ENCODE peak calls at places on chromosomes 6 and 20, in eight cellular contexts. One of them, this sample, is unnamed.

GRCh38 chr6:79712616-79713015 is 81.5 kb downstream of the SH3BGRL2 start:
- DNase-seq in body of pancreas: no peak
- DNase-seq in tibial nerve: no peak
- DNase-seq in esophagus squamous epithelium: no peak
- DNase-seq in NB4: no peak
- DNase-seq in lower leg skin: no peak
- DNase-seq in A549: no peak
- DNase-seq in heart left ventricle: no peak
- DNase-seq in this sample: no peak

GRCh38 chr6:145497006-145497405 is 238.3 kb downstream of the EPM2A start:
- DNase-seq in NB4: no peak
- DNase-seq in A549: no peak
- DNase-seq in esophagus squamous epithelium: no peak
- DNase-seq in heart left ventricle: no peak
- DNase-seq in body of pancreas: no peak
- DNase-seq in tibial nerve: no peak
- DNase-seq in lower leg skin: no peak
- DNase-seq in this sample: no peak

GRCh38 chr20:44092551-44093248 is 94.3 kb downstream of the JPH2 start:
- DNase-seq in NB4: peak; percentile 73
- DNase-seq in tibial nerve: no peak
- DNase-seq in body of pancreas: no peak
- DNase-seq in lower leg skin: no peak
- DNase-seq in esophagus squamous epithelium: no peak
- DNase-seq in heart left ventricle: no peak
- DNase-seq in A549: no peak
- DNase-seq in this sample: peak; percentile 30

GRCh38 chr6:141701732-141702131 is 431.0 kb upstream of the GJE1 start:
- DNase-seq in body of pancreas: no peak
- DNase-seq in lower leg skin: no peak
- DNase-seq in heart left ventricle: no peak
- DNase-seq in NB4: no peak
- DNase-seq in esophagus squamous epithelium: no peak
- DNase-seq in A549: no peak
- DNase-seq in tibial nerve: no peak
- DNase-seq in this sample: no peak

GRCh38 chr20:52959125-52959524 is 13.0 kb upstream of the TSHZ2 start:
- DNase-seq in lower leg skin: no peak
- DNase-seq in heart left ventricle: no peak
- DNase-seq in esophagus squamous epithelium: no peak
- DNase-seq in A549: no peak
- DNase-seq in NB4: peak; percentile 8
- DNase-seq in body of pancreas: no peak
- DNase-seq in tibial nerve: no peak
- DNase-seq in this sample: no peak

GRCh38 chr6:146312606-146313005 is 231.0 kb upstream of the RAB32 start:
- DNase-seq in body of pancreas: no peak
- DNase-seq in esophagus squamous epithelium: no peak
- DNase-seq in tibial nerve: no peak
- DNase-seq in lower leg skin: no peak
- DNase-seq in A549: no peak
- DNase-seq in heart left ventricle: no peak
- DNase-seq in NB4: no peak
- DNase-seq in this sample: no peak

GRCh38 chr6:154705471-154706113 is 27.6 kb upstream of the SCAF8 start:
- DNase-seq in lower leg skin: no peak
- DNase-seq in NB4: peak; percentile 31
- DNase-seq in body of pancreas: peak; percentile 12
- DNase-seq in tibial nerve: no peak
- DNase-seq in heart left ventricle: no peak
- DNase-seq in A549: no peak
- DNase-seq in esophagus squamous epithelium: no peak
- DNase-seq in this sample: peak; percentile 13

GRCh38 chr6:137013738-137014602 is 30.8 kb downstream of the IL20RA start:
- DNase-seq in A549: peak; percentile 30
- DNase-seq in heart left ventricle: no peak
- DNase-seq in lower leg skin: no peak
- DNase-seq in esophagus squamous epithelium: no peak
- DNase-seq in tibial nerve: no peak
- DNase-seq in body of pancreas: no peak
- DNase-seq in NB4: peak; percentile 37
- DNase-seq in this sample: no peak

GRCh38 chr6:133259561-133259960 is 18.4 kb downstream of the EYA4 start:
- DNase-seq in NB4: no peak
- DNase-seq in esophagus squamous epithelium: no peak
- DNase-seq in heart left ventricle: no peak
- DNase-seq in tibial nerve: no peak
- DNase-seq in body of pancreas: no peak
- DNase-seq in lower leg skin: no peak
- DNase-seq in A549: no peak
- DNase-seq in this sample: no peak

GRCh38 chr20:23136893-23137745 is 51.0 kb upstream of the CD93 start:
- DNase-seq in body of pancreas: no peak
- DNase-seq in A549: no peak
- DNase-seq in tibial nerve: no peak
- DNase-seq in lower leg skin: no peak
- DNase-seq in NB4: no peak
- DNase-seq in esophagus squamous epithelium: no peak
- DNase-seq in heart left ventricle: no peak
- DNase-seq in this sample: peak; percentile 53

GRCh38 chr6:35568967-35569606 is 56.4 kb upstream of the TULP1 start:
- DNase-seq in tibial nerve: peak; percentile 56
- DNase-seq in NB4: peak; percentile 52
- DNase-seq in body of pancreas: peak; percentile 61
- DNase-seq in lower leg skin: peak; percentile 50
- DNase-seq in A549: no peak
- DNase-seq in heart left ventricle: no peak
- DNase-seq in esophagus squamous epithelium: no peak
- DNase-seq in this sample: peak; percentile 49

GRCh38 chr6:13924949-13925881 is at the start of gene RNF182:
- DNase-seq in esophagus squamous epithelium: no peak
- DNase-seq in body of pancreas: no peak
- DNase-seq in tibial nerve: no peak
- DNase-seq in lower leg skin: no peak
- DNase-seq in NB4: peak; percentile 18
- DNase-seq in A549: no peak
- DNase-seq in heart left ventricle: peak; percentile 27
- DNase-seq in this sample: peak; percentile 44

GRCh38 chr6:41654433-41655020 is 16.3 kb downstream of the MDFI start:
- DNase-seq in NB4: no peak
- DNase-seq in A549: no peak
- DNase-seq in body of pancreas: no peak
- DNase-seq in heart left ventricle: no peak
- DNase-seq in lower leg skin: no peak
- DNase-seq in tibial nerve: no peak
- DNase-seq in esophagus squamous epithelium: no peak
- DNase-seq in this sample: no peak

GRCh38 chr6:148771212-148771601 is 24.4 kb downstream of the UST start:
- DNase-seq in heart left ventricle: no peak
- DNase-seq in A549: no peak
- DNase-seq in tibial nerve: no peak
- DNase-seq in NB4: no peak
- DNase-seq in body of pancreas: peak; percentile 52
- DNase-seq in esophagus squamous epithelium: no peak
- DNase-seq in lower leg skin: no peak
- DNase-seq in this sample: no peak

GRCh38 chr6:137707590-137708360 is 159.3 kb upstream of the TNFAIP3 start:
- DNase-seq in esophagus squamous epithelium: peak; percentile 21
- DNase-seq in lower leg skin: peak; percentile 76
- DNase-seq in NB4: peak; percentile 91
- DNase-seq in tibial nerve: peak; percentile 68
- DNase-seq in A549: peak; percentile 23
- DNase-seq in heart left ventricle: peak; percentile 72
- DNase-seq in body of pancreas: peak; percentile 53
- DNase-seq in this sample: peak; percentile 78

GRCh38 chr6:83511901-83512681 is at the start of gene PRSS35:
- DNase-seq in esophagus squamous epithelium: no peak
- DNase-seq in lower leg skin: no peak
- DNase-seq in A549: peak; percentile 40
- DNase-seq in heart left ventricle: peak; percentile 33
- DNase-seq in NB4: peak; percentile 72
- DNase-seq in tibial nerve: no peak
- DNase-seq in body of pancreas: peak; percentile 36
- DNase-seq in this sample: peak; percentile 16

DNA sequence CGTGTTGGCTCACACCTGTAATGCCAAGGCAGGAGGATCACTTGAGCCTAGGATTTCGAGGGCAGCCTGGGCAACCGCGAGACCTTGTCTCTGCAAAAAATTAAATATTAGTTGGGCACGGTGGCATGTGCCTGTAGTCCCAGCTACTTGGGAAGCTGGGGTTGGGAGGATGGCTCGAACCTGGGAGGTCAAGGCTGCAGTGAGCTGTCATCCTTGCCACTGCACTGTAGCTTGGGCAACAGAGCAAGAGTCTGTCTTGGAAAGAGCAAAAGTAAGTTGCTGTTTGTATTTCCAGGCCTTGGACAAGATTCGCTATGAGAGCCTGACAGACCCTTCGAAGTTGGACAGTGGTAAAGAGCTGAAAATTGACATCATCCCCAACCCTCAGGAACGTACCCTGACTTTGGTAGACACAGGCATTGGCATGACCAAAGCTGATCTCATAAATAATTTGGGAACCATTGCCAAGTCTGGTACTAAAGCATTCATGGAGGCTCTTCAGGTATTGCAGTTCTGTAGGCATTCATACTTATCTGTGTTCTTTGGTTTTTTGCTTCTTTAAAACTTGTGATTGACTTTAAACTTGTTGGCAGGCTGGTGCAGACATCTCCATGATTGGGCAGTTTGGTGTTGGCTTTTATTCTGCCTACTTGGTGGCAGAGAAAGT is 2.3 kb downstream of the HSP90AB1 start:
- DNase-seq in body of pancreas: no peak
- DNase-seq in lower leg skin: no peak
- DNase-seq in A549: no peak
- DNase-seq in heart left ventricle: no peak
- DNase-seq in NB4: no peak
- DNase-seq in esophagus squamous epithelium: no peak
- DNase-seq in tibial nerve: no peak
- DNase-seq in this sample: no peak
- TF ChIP-seq POLR2A in body of pancreas: no peak
- TF ChIP-seq POLR2A in lower leg skin: no peak
- TF ChIP-seq POLR2A in A549: no peak
- TF ChIP-seq POLR2A in heart left ventricle: no peak
- TF ChIP-seq POLR2A in NB4: no peak
- TF ChIP-seq POLR2A in esophagus squamous epithelium: no peak
- TF ChIP-seq POLR2A in tibial nerve: no peak
- TF ChIP-seq POLR2A in this sample: no peak

DNA sequence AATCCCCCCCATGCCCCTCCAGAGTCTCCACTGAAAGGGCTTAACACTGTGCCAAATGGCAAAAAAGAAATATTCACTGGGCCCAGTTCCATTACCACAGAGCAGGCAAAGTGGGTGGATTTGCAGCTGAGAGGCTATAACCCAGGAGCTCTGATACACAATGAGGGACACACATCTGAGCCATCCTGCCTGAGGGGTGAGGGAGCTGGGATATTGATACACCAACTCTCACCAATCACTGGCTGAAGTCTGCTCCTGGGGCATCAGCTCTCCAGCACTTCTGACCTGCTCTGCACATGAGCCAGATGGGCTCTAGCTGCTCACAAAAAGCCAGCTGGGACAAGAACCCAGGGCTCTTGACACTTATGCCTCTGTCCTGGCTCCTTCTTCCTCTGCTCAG is 4.9 kb downstream of the BPIFB1 start:
- DNase-seq in NB4: no peak
- DNase-seq in body of pancreas: no peak
- DNase-seq in A549: no peak
- DNase-seq in heart left ventricle: no peak
- DNase-seq in tibial nerve: no peak
- DNase-seq in lower leg skin: no peak
- DNase-seq in esophagus squamous epithelium: no peak
- DNase-seq in this sample: no peak
- TF ChIP-seq POLR2A in NB4: no peak
- TF ChIP-seq POLR2A in body of pancreas: no peak
- TF ChIP-seq POLR2A in A549: no peak
- TF ChIP-seq POLR2A in heart left ventricle: no peak
- TF ChIP-seq POLR2A in tibial nerve: no peak
- TF ChIP-seq POLR2A in lower leg skin: no peak
- TF ChIP-seq POLR2A in esophagus squamous epithelium: no peak
- TF ChIP-seq POLR2A in this sample: no peak

DNA sequence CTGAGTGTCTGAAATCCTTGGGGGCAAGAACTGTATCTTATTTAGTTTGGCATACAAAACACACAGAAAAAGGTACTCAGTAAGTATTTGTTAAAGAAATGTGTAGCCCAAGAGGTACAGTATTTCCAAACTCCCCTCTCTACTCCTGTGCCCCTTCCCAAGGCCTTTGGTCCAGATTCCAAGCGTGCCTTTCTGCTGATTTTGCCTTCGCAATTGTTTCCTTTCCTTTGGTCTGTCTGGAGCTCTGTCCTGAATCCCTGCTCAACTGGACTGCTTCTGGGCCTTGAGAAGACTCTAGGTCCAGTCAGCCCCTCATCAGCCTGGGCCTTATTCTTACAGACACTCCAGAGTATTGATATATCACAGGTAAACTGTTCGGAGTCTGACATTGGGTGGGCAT is 122.2 kb upstream of the SYNCRIP start:
- DNase-seq in esophagus squamous epithelium: no peak
- DNase-seq in NB4: no peak
- DNase-seq in lower leg skin: no peak
- DNase-seq in heart left ventricle: no peak
- DNase-seq in body of pancreas: no peak
- DNase-seq in A549: no peak
- DNase-seq in tibial nerve: no peak
- DNase-seq in this sample: no peak
- TF ChIP-seq POLR2A in esophagus squamous epithelium: no peak
- TF ChIP-seq POLR2A in NB4: no peak
- TF ChIP-seq POLR2A in lower leg skin: no peak
- TF ChIP-seq POLR2A in heart left ventricle: no peak
- TF ChIP-seq POLR2A in body of pancreas: no peak
- TF ChIP-seq POLR2A in A549: no peak
- TF ChIP-seq POLR2A in tibial nerve: no peak
- TF ChIP-seq POLR2A in this sample: no peak

GRCh38 chr20:10434832-10435812 is at the start of gene SLX4IP:
- DNase-seq in body of pancreas: peak; percentile 94
- DNase-seq in tibial nerve: peak; percentile 93
- DNase-seq in A549: peak; percentile 90
- DNase-seq in NB4: peak; percentile 98
- DNase-seq in heart left ventricle: peak; percentile 95
- DNase-seq in lower leg skin: peak; percentile 96
- DNase-seq in esophagus squamous epithelium: peak; percentile 43
- DNase-seq in this sample: peak; percentile 95

GRCh38 chr20:10433014-10433622 is 904 bp downstream of the MKKS start:
- DNase-seq in lower leg skin: no peak
- DNase-seq in esophagus squamous epithelium: no peak
- DNase-seq in NB4: no peak
- DNase-seq in heart left ventricle: no peak
- DNase-seq in body of pancreas: no peak
- DNase-seq in A549: no peak
- DNase-seq in tibial nerve: no peak
- DNase-seq in this sample: no peak

GRCh38 chr20:10432079-10432478 is 1.9 kb downstream of the MKKS start:
- DNase-seq in esophagus squamous epithelium: no peak
- DNase-seq in tibial nerve: no peak
- DNase-seq in heart left ventricle: no peak
- DNase-seq in A549: no peak
- DNase-seq in NB4: no peak
- DNase-seq in lower leg skin: no peak
- DNase-seq in body of pancreas: no peak
- DNase-seq in this sample: no peak

GRCh38 chr20:10434467-10434831 is 427 bp upstream of the MKKS start:
- DNase-seq in lower leg skin: peak; percentile 97
- DNase-seq in body of pancreas: peak; percentile 94
- DNase-seq in A549: peak; percentile 96
- DNase-seq in heart left ventricle: peak; percentile 95
- DNase-seq in esophagus squamous epithelium: peak; percentile 71
- DNase-seq in tibial nerve: peak; percentile 90
- DNase-seq in NB4: peak; percentile 98
- DNase-seq in this sample: peak; percentile 97

GRCh38 chr20:10433623-10434466 is at the start of gene MKKS:
- DNase-seq in lower leg skin: peak; percentile 83
- DNase-seq in A549: peak; percentile 89
- DNase-seq in NB4: peak; percentile 94
- DNase-seq in body of pancreas: peak; percentile 92
- DNase-seq in esophagus squamous epithelium: peak; percentile 48
- DNase-seq in tibial nerve: peak; percentile 83
- DNase-seq in heart left ventricle: peak; percentile 92
- DNase-seq in this sample: peak; percentile 93
- TF ChIP-seq POLR2A in lower leg skin: no peak
- TF ChIP-seq POLR2A in A549: peak; percentile 50
- TF ChIP-seq POLR2A in NB4: peak; percentile 67
- TF ChIP-seq POLR2A in body of pancreas: no peak
- TF ChIP-seq POLR2A in esophagus squamous epithelium: no peak
- TF ChIP-seq POLR2A in tibial nerve: peak; percentile 32
- TF ChIP-seq POLR2A in heart left ventricle: peak; percentile 44
- TF ChIP-seq POLR2A in this sample: no peak

This sample was measured in erythroblast.